ENCODE peak calls at places on chromosomes 3 and 15, in six cellular contexts. One of them, this sample, is unnamed.
A peak's percentile ranks its signal among the peaks of the same experiment; 100 is the strongest.

GRCh38 chr15:81296218-81296617 is 27.7 kb downstream of the STARD5 start:
- DNase-seq in body of pancreas: no peak
- DNase-seq in HCT116: no peak
- DNase-seq in right lobe of liver: no peak
- DNase-seq in breast epithelium: no peak
- DNase-seq in transverse colon: peak; percentile 7
- DNase-seq in this sample: no peak

GRCh38 chr3:128922804-128923459 is 43.5 kb downstream of the ACAD9 start:
- DNase-seq in body of pancreas: no peak
- DNase-seq in HCT116: no peak
- DNase-seq in right lobe of liver: peak; percentile 27
- DNase-seq in breast epithelium: no peak
- DNase-seq in transverse colon: no peak
- DNase-seq in this sample: peak; percentile 40

GRCh38 chr3:107933450-107933849 is 157.4 kb downstream of the CD47 start:
- DNase-seq in body of pancreas: no peak
- DNase-seq in HCT116: no peak
- DNase-seq in right lobe of liver: no peak
- DNase-seq in breast epithelium: no peak
- DNase-seq in transverse colon: no peak
- DNase-seq in this sample: no peak

GRCh38 chr15:80721476-80721875 is 26.4 kb downstream of the ABHD17C start:
- DNase-seq in body of pancreas: no peak
- DNase-seq in HCT116: no peak
- DNase-seq in right lobe of liver: no peak
- DNase-seq in breast epithelium: no peak
- DNase-seq in transverse colon: no peak
- DNase-seq in this sample: no peak

GRCh38 chr3:106512846-106513245 is 644.0 kb upstream of the CBLB start:
- DNase-seq in body of pancreas: no peak
- DNase-seq in HCT116: no peak
- DNase-seq in right lobe of liver: no peak
- DNase-seq in breast epithelium: no peak
- DNase-seq in transverse colon: no peak
- DNase-seq in this sample: no peak

GRCh38 chr15:22887157-22887951 is 48.9 kb downstream of the NIPA2 start:
- DNase-seq in body of pancreas: no peak
- DNase-seq in HCT116: no peak
- DNase-seq in right lobe of liver: no peak
- DNase-seq in breast epithelium: no peak
- DNase-seq in transverse colon: peak; percentile 64
- DNase-seq in this sample: peak; percentile 13

GRCh38 chr3:86937306-86937791 is 53.6 kb downstream of the VGLL3 start:
- DNase-seq in body of pancreas: peak; percentile 12
- DNase-seq in HCT116: no peak
- DNase-seq in right lobe of liver: no peak
- DNase-seq in breast epithelium: no peak
- DNase-seq in transverse colon: no peak
- DNase-seq in this sample: no peak

GRCh38 chr15:101188517-101189340 is 63.1 kb downstream of the CHSY1 start:
- DNase-seq in body of pancreas: no peak
- DNase-seq in HCT116: no peak
- DNase-seq in right lobe of liver: no peak
- DNase-seq in breast epithelium: no peak
- DNase-seq in transverse colon: no peak
- DNase-seq in this sample: no peak

GRCh38 chr15:36798366-36798765 is 218.9 kb downstream of the CDIN1 start:
- DNase-seq in body of pancreas: no peak
- DNase-seq in HCT116: no peak
- DNase-seq in right lobe of liver: no peak
- DNase-seq in breast epithelium: no peak
- DNase-seq in transverse colon: no peak
- DNase-seq in this sample: no peak

GRCh38 chr3:64684715-64685261 is 3.0 kb downstream of the ADAMTS9 start:
- DNase-seq in body of pancreas: peak; percentile 44
- DNase-seq in HCT116: no peak
- DNase-seq in right lobe of liver: peak; percentile 42
- DNase-seq in breast epithelium: no peak
- DNase-seq in transverse colon: peak; percentile 34
- DNase-seq in this sample: no peak

GRCh38 chr3:194134757-194135515 is 1.0 kb upstream of the HES1 start:
- DNase-seq in body of pancreas: peak; percentile 97
- DNase-seq in HCT116: peak; percentile 88
- DNase-seq in right lobe of liver: peak; percentile 97
- DNase-seq in breast epithelium: peak; percentile 93
- DNase-seq in transverse colon: peak; percentile 93
- DNase-seq in this sample: peak; percentile 97

GRCh38 chr15:70741107-70741511 is 22.2 kb downstream of the UACA start:
- DNase-seq in body of pancreas: peak; percentile 72
- DNase-seq in HCT116: peak; percentile 31
- DNase-seq in right lobe of liver: peak; percentile 80
- DNase-seq in breast epithelium: no peak
- DNase-seq in transverse colon: peak; percentile 70
- DNase-seq in this sample: peak; percentile 35

GRCh38 chr15:37764733-37765191 is 169.7 kb upstream of the TMCO5A start:
- DNase-seq in body of pancreas: peak; percentile 65
- DNase-seq in HCT116: peak; percentile 56
- DNase-seq in right lobe of liver: peak; percentile 71
- DNase-seq in breast epithelium: no peak
- DNase-seq in transverse colon: peak; percentile 10
- DNase-seq in this sample: peak; percentile 59

GRCh38 chr3:143222505-143222904 is 102.9 kb downstream of the CHST2 start:
- DNase-seq in body of pancreas: no peak
- DNase-seq in HCT116: no peak
- DNase-seq in right lobe of liver: no peak
- DNase-seq in breast epithelium: no peak
- DNase-seq in transverse colon: no peak
- DNase-seq in this sample: peak; percentile 79

GRCh38 chr15:66496951-66497501 is 536 bp downstream of the SNAPC5 start:
- DNase-seq in body of pancreas: peak; percentile 13
- DNase-seq in HCT116: no peak
- DNase-seq in right lobe of liver: no peak
- DNase-seq in breast epithelium: no peak
- DNase-seq in transverse colon: peak; percentile 11
- DNase-seq in this sample: no peak

GRCh38 chr15:66497502-66498455 is at the start of gene SNAPC5:
- DNase-seq in body of pancreas: peak; percentile 98
- DNase-seq in HCT116: peak; percentile 85
- DNase-seq in right lobe of liver: peak; percentile 97
- DNase-seq in breast epithelium: peak; percentile 95
- DNase-seq in transverse colon: peak; percentile 98
- DNase-seq in this sample: peak; percentile 98

GRCh38 chr15:66491846-66492245 is 5.7 kb downstream of the SNAPC5 start:
- DNase-seq in body of pancreas: no peak
- DNase-seq in HCT116: no peak
- DNase-seq in right lobe of liver: no peak
- DNase-seq in breast epithelium: no peak
- DNase-seq in transverse colon: no peak
- DNase-seq in this sample: no peak

GRCh38 chr15:66498501-66499386 is 1.2 kb upstream of the SNAPC5 start:
- DNase-seq in body of pancreas: no peak
- DNase-seq in HCT116: no peak
- DNase-seq in right lobe of liver: no peak
- DNase-seq in breast epithelium: no peak
- DNase-seq in transverse colon: no peak
- DNase-seq in this sample: peak; percentile 61

DNA sequence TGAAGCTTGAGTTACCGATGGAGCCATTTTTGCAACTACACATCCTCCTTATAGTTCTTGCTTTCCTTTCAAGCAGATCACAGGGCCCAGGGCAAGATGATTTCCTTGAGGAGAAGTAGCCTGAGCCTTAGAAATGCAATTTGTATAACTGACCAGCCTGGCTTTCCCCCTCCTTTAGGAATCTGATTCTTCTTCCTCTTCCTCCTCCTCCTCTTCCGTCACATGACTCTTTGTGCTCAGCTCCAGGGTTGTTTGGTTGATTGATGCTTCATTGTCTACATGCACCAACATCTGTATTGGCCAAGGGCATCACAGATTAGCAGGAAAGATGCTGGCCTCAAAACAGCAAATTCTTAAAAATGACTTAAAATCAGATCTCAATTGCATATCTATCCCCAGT is 3.3 kb downstream of the SNAPC5 start:
- DNase-seq in body of pancreas: no peak
- DNase-seq in HCT116: no peak
- DNase-seq in right lobe of liver: no peak
- DNase-seq in breast epithelium: no peak
- DNase-seq in transverse colon: no peak
- DNase-seq in this sample: no peak
- TF ChIP-seq POLR2A in body of pancreas: no peak
- TF ChIP-seq POLR2A in HCT116: no peak
- TF ChIP-seq POLR2A in right lobe of liver: no peak
- TF ChIP-seq POLR2A in breast epithelium: no peak
- TF ChIP-seq POLR2A in transverse colon: no peak
- TF ChIP-seq POLR2A in this sample: no peak

GRCh38 chr3:151210676-151211381 is 7.8 kb upstream of the GPR171 start:
- DNase-seq in body of pancreas: peak; percentile 9
- DNase-seq in HCT116: no peak
- DNase-seq in right lobe of liver: peak; percentile 68
- DNase-seq in breast epithelium: no peak
- DNase-seq in transverse colon: peak; percentile 36
- DNase-seq in this sample: peak; percentile 15
- TF ChIP-seq CTCF in body of pancreas: no peak
- TF ChIP-seq CTCF in HCT116: peak; percentile 12
- TF ChIP-seq CTCF in right lobe of liver: peak; percentile 29
- TF ChIP-seq CTCF in breast epithelium: no peak
- TF ChIP-seq CTCF in transverse colon: no peak
- TF ChIP-seq CTCF in this sample: no peak

GRCh38 chr3:140584549-140584948 is 93.3 kb upstream of the TRIM42 start:
- DNase-seq in body of pancreas: no peak
- DNase-seq in HCT116: no peak
- DNase-seq in right lobe of liver: no peak
- DNase-seq in breast epithelium: no peak
- DNase-seq in transverse colon: no peak
- DNase-seq in this sample: no peak

GRCh38 chr3:140580746-140581145 is 97.1 kb upstream of the TRIM42 start:
- DNase-seq in body of pancreas: no peak
- DNase-seq in HCT116: no peak
- DNase-seq in right lobe of liver: no peak
- DNase-seq in breast epithelium: no peak
- DNase-seq in transverse colon: no peak
- DNase-seq in this sample: no peak

GRCh38 chr3:140586311-140586710 is 91.6 kb upstream of the TRIM42 start:
- DNase-seq in body of pancreas: no peak
- DNase-seq in HCT116: no peak
- DNase-seq in right lobe of liver: no peak
- DNase-seq in breast epithelium: no peak
- DNase-seq in transverse colon: no peak
- DNase-seq in this sample: no peak

GRCh38 chr3:140588558-140588957 is 89.3 kb upstream of the TRIM42 start:
- DNase-seq in body of pancreas: no peak
- DNase-seq in HCT116: no peak
- DNase-seq in right lobe of liver: no peak
- DNase-seq in breast epithelium: no peak
- DNase-seq in transverse colon: no peak
- DNase-seq in this sample: no peak

DNA sequence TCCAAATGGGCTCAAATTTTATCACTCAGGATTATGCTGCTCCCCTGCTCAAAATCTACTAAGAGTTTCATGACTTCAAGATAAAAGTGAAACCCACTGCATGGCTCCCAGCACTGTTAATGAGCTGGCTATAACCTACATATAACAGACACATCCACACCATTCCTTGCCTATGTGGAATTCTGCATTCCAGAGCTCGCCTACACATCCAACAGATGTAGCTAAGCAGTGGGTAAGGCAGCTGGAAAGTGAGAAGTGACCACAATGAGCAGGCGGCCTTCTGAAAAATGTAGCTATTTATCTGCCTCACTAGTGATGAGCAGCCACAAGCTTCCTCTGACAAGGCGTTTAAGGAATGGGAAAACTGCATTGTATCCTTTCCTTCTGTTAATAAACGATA is 92.0 kb upstream of the TRIM42 start:
- DNase-seq in body of pancreas: no peak
- DNase-seq in HCT116: no peak
- DNase-seq in right lobe of liver: no peak
- DNase-seq in breast epithelium: no peak
- DNase-seq in transverse colon: no peak
- DNase-seq in this sample: no peak
- TF ChIP-seq POLR2A in body of pancreas: no peak
- TF ChIP-seq POLR2A in HCT116: no peak
- TF ChIP-seq POLR2A in right lobe of liver: no peak
- TF ChIP-seq POLR2A in breast epithelium: no peak
- TF ChIP-seq POLR2A in transverse colon: no peak
- TF ChIP-seq POLR2A in this sample: no peak

GRCh38 chr15:69677403-69677802 is 224.8 kb downstream of the RPLP1 start:
- DNase-seq in body of pancreas: no peak
- DNase-seq in HCT116: no peak
- DNase-seq in right lobe of liver: no peak
- DNase-seq in breast epithelium: no peak
- DNase-seq in transverse colon: no peak
- DNase-seq in this sample: peak; percentile 15

GRCh38 chr15:69675727-69676126 is 223.1 kb downstream of the RPLP1 start:
- DNase-seq in body of pancreas: no peak
- DNase-seq in HCT116: no peak
- DNase-seq in right lobe of liver: no peak
- DNase-seq in breast epithelium: no peak
- DNase-seq in transverse colon: no peak
- DNase-seq in this sample: no peak

GRCh38 chr15:69679623-69680228 is 227.1 kb downstream of the RPLP1 start:
- DNase-seq in body of pancreas: no peak
- DNase-seq in HCT116: no peak
- DNase-seq in right lobe of liver: no peak
- DNase-seq in breast epithelium: no peak
- DNase-seq in transverse colon: no peak
- DNase-seq in this sample: peak; percentile 25
- TF ChIP-seq CTCF in body of pancreas: no peak
- TF ChIP-seq CTCF in HCT116: no peak
- TF ChIP-seq CTCF in right lobe of liver: no peak
- TF ChIP-seq CTCF in breast epithelium: no peak
- TF ChIP-seq CTCF in transverse colon: no peak
- TF ChIP-seq CTCF in this sample: no peak

DNA sequence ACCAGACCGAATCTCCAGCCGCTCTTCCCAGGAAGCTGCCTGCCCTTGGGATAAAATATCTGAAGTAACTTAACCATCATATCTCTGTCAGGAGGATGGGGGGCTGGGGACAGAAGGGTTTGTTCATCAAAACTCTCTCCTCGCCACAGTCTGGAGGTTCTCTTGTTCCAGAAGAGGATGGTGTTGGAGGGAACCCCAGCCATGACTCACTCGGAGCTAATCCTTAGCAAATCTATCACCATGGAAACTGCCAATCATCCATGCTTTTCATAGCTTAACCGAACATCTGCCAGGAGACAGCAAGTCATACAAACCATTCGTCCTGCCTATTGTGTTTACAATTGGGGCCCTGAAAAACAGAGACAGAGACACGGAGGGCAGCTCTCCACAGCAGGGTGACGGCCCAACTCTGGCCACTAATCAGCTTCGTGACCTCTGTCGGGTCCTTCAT is 73.7 kb upstream of the HEG1 start:
- DNase-seq in body of pancreas: peak; percentile 40
- DNase-seq in HCT116: no peak
- DNase-seq in right lobe of liver: no peak
- DNase-seq in breast epithelium: no peak
- DNase-seq in transverse colon: peak; percentile 47
- DNase-seq in this sample: peak; percentile 34
- TF ChIP-seq POLR2A in body of pancreas: no peak
- TF ChIP-seq POLR2A in HCT116: no peak
- TF ChIP-seq POLR2A in right lobe of liver: no peak
- TF ChIP-seq POLR2A in breast epithelium: no peak
- TF ChIP-seq POLR2A in transverse colon: no peak
- TF ChIP-seq POLR2A in this sample: no peak

GRCh38 chr15:65033659-65034269 is 4.3 kb upstream of the MTFMT start:
- DNase-seq in body of pancreas: no peak
- DNase-seq in HCT116: peak; percentile 31
- DNase-seq in right lobe of liver: no peak
- DNase-seq in breast epithelium: no peak
- DNase-seq in transverse colon: peak; percentile 31
- DNase-seq in this sample: peak; percentile 56
- TF ChIP-seq CTCF in body of pancreas: no peak
- TF ChIP-seq CTCF in HCT116: peak; percentile 57
- TF ChIP-seq CTCF in right lobe of liver: peak; percentile 59
- TF ChIP-seq CTCF in breast epithelium: peak; percentile 19
- TF ChIP-seq CTCF in transverse colon: peak; percentile 19
- TF ChIP-seq CTCF in this sample: peak; percentile 53

This sample was measured in NB4.